ENCODE peak calls at places on chromosomes 7 and 10, in seven cellular contexts. A is AG04450; L is cardiac muscle cell; W is COR-L47; F is NAMALWA; O is stimulated activated CD4-positive, alpha-beta T cell treated with anti-CD3 and anti-CD28 coated beads, Interleukin-15, amount 100 ng/mL, for 24 hours; I is gastrocnemius medialis. P is an unnamed sample.

GRCh38 chr10:99621454-99622246 is 1.4 kb upstream of the SLC25A28 start:
- DNase-seq in A (no peak), L (no peak), W (no peak), F (no peak), O (no peak), I (no peak), P (no peak)

GRCh38 chr7:41058986-41059741 is 643.7 kb downstream of the INHBA start:
- DNase-seq in A (no peak), L (peak), W (no peak), F (no peak), O (no peak), I (no peak), P (no peak)

GRCh38 chr10:124627851-124628675 is 116.1 kb downstream of the FAM53B start:
- DNase-seq in A (no peak), L (no peak), W (no peak), F (no peak), O (no peak), I (no peak), P (no peak)

GRCh38 chr10:12445701-12446334 is 96.5 kb downstream of the CAMK1D start:
- DNase-seq in A (no peak), L (no peak), W (no peak), F (no peak), O (no peak), I (no peak), P (no peak)

GRCh38 chr7:107594961-107595737 is 15.1 kb downstream of the BCAP29 start:
- DNase-seq in A (peak), L (peak), W (no peak), F (no peak), O (no peak), I (no peak), P (no peak)

GRCh38 chr7:8436965-8437364 is 3.6 kb downstream of the NXPH1 start:
- DNase-seq in A (no peak), L (peak), W (peak), F (peak), O (peak), I (no peak), P (peak)

GRCh38 chr10:1465421-1465902 is 271.9 kb downstream of the ADARB2 start:
- DNase-seq in A (no peak), L (no peak), W (no peak), F (peak), O (no peak), I (no peak), P (no peak)

GRCh38 chr10:8444630-8445029 is 390.1 kb downstream of the GATA3 start:
- DNase-seq in A (no peak), L (peak), W (no peak), F (no peak), O (peak), I (no peak), P (no peak)

GRCh38 chr10:30413996-30414576 is 19.9 kb upstream of the MAP3K8 start:
- DNase-seq in A (no peak), L (peak), W (no peak), F (peak), O (no peak), I (no peak), P (no peak)

GRCh38 chr10:109956454-109957091 is 33.3 kb upstream of the XPNPEP1 start:
- DNase-seq in A (no peak), L (peak), W (no peak), F (peak), O (peak), I (no peak), P (peak)

GRCh38 chr10:87700031-87700796 is 40.5 kb downstream of the PAPSS2 start:
- DNase-seq in A (no peak), L (peak), W (no peak), F (no peak), O (no peak), I (no peak), P (no peak)